ENCODE peak calls at places on chromosomes 2 and 18, in six cellular contexts. One of them, this sample, is unnamed.

GRCh38 chr2:40432916-40433315 is 19.0 kb downstream of the SLC8A1 start:
- DNase-seq in HepG2: no peak
- DNase-seq in uterus: no peak
- DNase-seq in heart left ventricle: no peak
- DNase-seq in A549: no peak
- DNase-seq in stomach: no peak
- DNase-seq in this sample: no peak

GRCh38 chr2:200471324-200471848 is 38.5 kb downstream of the KCTD18 start:
- DNase-seq in stomach: no peak
- DNase-seq in uterus: no peak
- DNase-seq in heart left ventricle: no peak
- DNase-seq in HepG2: peak; percentile 32
- DNase-seq in A549: peak; percentile 57
- DNase-seq in this sample: peak; percentile 3

GRCh38 chr2:31136732-31137131 is 1.5 kb downstream of the GALNT14 start:
- DNase-seq in uterus: no peak
- DNase-seq in HepG2: no peak
- DNase-seq in stomach: no peak
- DNase-seq in heart left ventricle: no peak
- DNase-seq in A549: no peak
- DNase-seq in this sample: no peak

GRCh38 chr2:37588316-37588777 is 83.1 kb downstream of the CDC42EP3 start:
- DNase-seq in HepG2: no peak
- DNase-seq in uterus: no peak
- DNase-seq in A549: no peak
- DNase-seq in heart left ventricle: no peak
- DNase-seq in stomach: no peak
- DNase-seq in this sample: no peak

GRCh38 chr2:44553456-44553855 is 191.7 kb downstream of the CAMKMT start:
- DNase-seq in stomach: no peak
- DNase-seq in uterus: no peak
- DNase-seq in HepG2: no peak
- DNase-seq in heart left ventricle: no peak
- DNase-seq in A549: no peak
- DNase-seq in this sample: no peak

GRCh38 chr18:11857177-11857887 is 6.1 kb downstream of the CHMP1B start:
- DNase-seq in A549: peak; percentile 90
- DNase-seq in stomach: peak; percentile 56
- DNase-seq in uterus: peak; percentile 48
- DNase-seq in heart left ventricle: no peak
- DNase-seq in HepG2: peak; percentile 95
- DNase-seq in this sample: no peak

GRCh38 chr2:64743739-64744330 is 90.1 kb upstream of the SERTAD2 start:
- DNase-seq in uterus: no peak
- DNase-seq in HepG2: no peak
- DNase-seq in stomach: no peak
- DNase-seq in A549: no peak
- DNase-seq in heart left ventricle: no peak
- DNase-seq in this sample: no peak

GRCh38 chr2:99806758-99807157 is 316.9 kb upstream of the REV1 start:
- DNase-seq in A549: no peak
- DNase-seq in uterus: no peak
- DNase-seq in HepG2: peak; percentile 14
- DNase-seq in heart left ventricle: no peak
- DNase-seq in stomach: no peak
- DNase-seq in this sample: no peak

GRCh38 chr2:24676493-24676892 is 116.7 kb downstream of the PTRHD1 start:
- DNase-seq in stomach: no peak
- DNase-seq in heart left ventricle: no peak
- DNase-seq in A549: no peak
- DNase-seq in HepG2: no peak
- DNase-seq in uterus: no peak
- DNase-seq in this sample: no peak

GRCh38 chr2:218259099-218259921 is 1.5 kb upstream of the GPBAR1 start:
- DNase-seq in heart left ventricle: peak; percentile 78
- DNase-seq in stomach: no peak
- DNase-seq in uterus: peak; percentile 74
- DNase-seq in HepG2: no peak
- DNase-seq in A549: no peak
- DNase-seq in this sample: no peak

GRCh38 chr2:95158891-95159619 is 593 bp downstream of the ZNF514 start:
- DNase-seq in HepG2: peak; percentile 13
- DNase-seq in A549: peak; percentile 27
- DNase-seq in heart left ventricle: peak; percentile 73
- DNase-seq in stomach: peak; percentile 45
- DNase-seq in uterus: peak; percentile 57
- DNase-seq in this sample: peak; percentile 77

GRCh38 chr2:98598781-98599428 is 9.4 kb downstream of the COA5 start:
- DNase-seq in A549: no peak
- DNase-seq in uterus: no peak
- DNase-seq in stomach: no peak
- DNase-seq in heart left ventricle: no peak
- DNase-seq in HepG2: no peak
- DNase-seq in this sample: no peak

GRCh38 chr2:179592167-179592936 is 269.1 kb downstream of the ZNF385B start:
- DNase-seq in A549: no peak
- DNase-seq in uterus: no peak
- DNase-seq in HepG2: no peak
- DNase-seq in heart left ventricle: no peak
- DNase-seq in stomach: no peak
- DNase-seq in this sample: no peak

GRCh38 chr18:34787931-34788532 is 77.9 kb downstream of the DTNA start:
- DNase-seq in heart left ventricle: no peak
- DNase-seq in A549: peak; percentile 25
- DNase-seq in uterus: no peak
- DNase-seq in HepG2: peak; percentile 60
- DNase-seq in stomach: peak; percentile 41
- DNase-seq in this sample: peak; percentile 84

GRCh38 chr2:8872821-8873432 is 35.5 kb upstream of the KIDINS220 start:
- DNase-seq in stomach: no peak
- DNase-seq in uterus: no peak
- DNase-seq in HepG2: peak; percentile 61
- DNase-seq in A549: peak; percentile 61
- DNase-seq in heart left ventricle: no peak
- DNase-seq in this sample: peak; percentile 55

GRCh38 chr2:72989770-72990556 is 72.6 kb downstream of the EMX1 start:
- DNase-seq in uterus: peak; percentile 55
- DNase-seq in heart left ventricle: no peak
- DNase-seq in HepG2: no peak
- DNase-seq in stomach: peak; percentile 21
- DNase-seq in A549: no peak
- DNase-seq in this sample: no peak

GRCh38 chr2:158501301-158501700 is 44.5 kb downstream of the PKP4 start:
- DNase-seq in A549: no peak
- DNase-seq in heart left ventricle: peak; percentile 69
- DNase-seq in uterus: no peak
- DNase-seq in stomach: peak; percentile 35
- DNase-seq in HepG2: no peak
- DNase-seq in this sample: no peak

GRCh38 chr2:161273038-161273760 is 35.0 kb upstream of the PSMD14 start:
- DNase-seq in HepG2: peak; percentile 64
- DNase-seq in A549: peak; percentile 12
- DNase-seq in stomach: no peak
- DNase-seq in heart left ventricle: no peak
- DNase-seq in uterus: no peak
- DNase-seq in this sample: peak; percentile 63

GRCh38 chr2:172232638-172233253 is 130.0 kb upstream of the DLX2 start:
- DNase-seq in stomach: no peak
- DNase-seq in HepG2: no peak
- DNase-seq in A549: no peak
- DNase-seq in uterus: no peak
- DNase-seq in heart left ventricle: no peak
- DNase-seq in this sample: no peak

GRCh38 chr2:64277101-64277849 is 133.1 kb upstream of the PELI1 start:
- DNase-seq in uterus: no peak
- DNase-seq in HepG2: no peak
- DNase-seq in A549: no peak
- DNase-seq in heart left ventricle: no peak
- DNase-seq in stomach: no peak
- DNase-seq in this sample: peak; percentile 3

GRCh38 chr2:178478442-178479274 is at the start of gene FKBP7:
- DNase-seq in A549: peak; percentile 71
- DNase-seq in HepG2: peak; percentile 82
- DNase-seq in stomach: peak; percentile 88
- DNase-seq in uterus: peak; percentile 88
- DNase-seq in heart left ventricle: peak; percentile 93
- DNase-seq in this sample: peak; percentile 90

GRCh38 chr2:219034823-219035222 is 6.5 kb downstream of the CFAP65 start:
- DNase-seq in uterus: no peak
- DNase-seq in heart left ventricle: no peak
- DNase-seq in HepG2: no peak
- DNase-seq in A549: no peak
- DNase-seq in stomach: no peak
- DNase-seq in this sample: no peak

GRCh38 chr2:61988462-61989366 is 83.2 kb downstream of the COMMD1 start:
- DNase-seq in A549: no peak
- DNase-seq in uterus: no peak
- DNase-seq in HepG2: no peak
- DNase-seq in heart left ventricle: no peak
- DNase-seq in stomach: no peak
- DNase-seq in this sample: peak; percentile 21

GRCh38 chr2:45257820-45258219 is 248.6 kb upstream of the SIX2 start:
- DNase-seq in A549: no peak
- DNase-seq in HepG2: no peak
- DNase-seq in heart left ventricle: no peak
- DNase-seq in uterus: no peak
- DNase-seq in stomach: no peak
- DNase-seq in this sample: no peak

GRCh38 chr2:186617771-186618170 is 27.9 kb downstream of the ITGAV start:
- DNase-seq in stomach: no peak
- DNase-seq in uterus: no peak
- DNase-seq in A549: no peak
- DNase-seq in heart left ventricle: no peak
- DNase-seq in HepG2: no peak
- DNase-seq in this sample: no peak

GRCh38 chr18:50113726-50114125 is 81.2 kb downstream of the MYO5B start:
- DNase-seq in stomach: no peak
- DNase-seq in heart left ventricle: no peak
- DNase-seq in uterus: no peak
- DNase-seq in A549: no peak
- DNase-seq in HepG2: no peak
- DNase-seq in this sample: no peak

GRCh38 chr2:795245-796041 is 118.2 kb upstream of the TMEM18 start:
- DNase-seq in HepG2: no peak
- DNase-seq in heart left ventricle: no peak
- DNase-seq in uterus: peak; percentile 67
- DNase-seq in A549: no peak
- DNase-seq in stomach: no peak
- DNase-seq in this sample: no peak

GRCh38 chr2:118123561-118124232 is 35.4 kb downstream of the INSIG2 start:
- DNase-seq in uterus: peak; percentile 50
- DNase-seq in HepG2: peak; percentile 36
- DNase-seq in heart left ventricle: no peak
- DNase-seq in stomach: no peak
- DNase-seq in A549: peak; percentile 69
- DNase-seq in this sample: no peak
- TF ChIP-seq POLR2A in uterus: no peak
- TF ChIP-seq POLR2A in HepG2: no peak
- TF ChIP-seq POLR2A in heart left ventricle: no peak
- TF ChIP-seq POLR2A in stomach: no peak
- TF ChIP-seq POLR2A in A549: no peak
- TF ChIP-seq POLR2A in this sample: no peak

GRCh38 chr2:3463914-3464313 is 55.4 kb downstream of the ADI1 start:
- DNase-seq in uterus: no peak
- DNase-seq in heart left ventricle: peak; percentile 60
- DNase-seq in A549: no peak
- DNase-seq in HepG2: no peak
- DNase-seq in stomach: no peak
- DNase-seq in this sample: no peak
- TF ChIP-seq POLR2A in uterus: no peak
- TF ChIP-seq POLR2A in heart left ventricle: no peak
- TF ChIP-seq POLR2A in A549: no peak
- TF ChIP-seq POLR2A in HepG2: no peak
- TF ChIP-seq POLR2A in stomach: no peak
- TF ChIP-seq POLR2A in this sample: no peak

GRCh38 chr2:15939556-15939853 is 845 bp upstream of the MYCN start:
- DNase-seq in stomach: peak; percentile 72
- DNase-seq in A549: peak; percentile 70
- DNase-seq in uterus: no peak
- DNase-seq in heart left ventricle: peak; percentile 86
- DNase-seq in HepG2: no peak
- DNase-seq in this sample: no peak

GRCh38 chr2:15940661-15941482 is 522 bp downstream of the MYCN start:
- DNase-seq in heart left ventricle: no peak
- DNase-seq in A549: peak; percentile 32
- DNase-seq in uterus: no peak
- DNase-seq in HepG2: no peak
- DNase-seq in stomach: no peak
- DNase-seq in this sample: no peak

GRCh38 chr2:15941483-15941853 is 1.1 kb downstream of the MYCN start:
- DNase-seq in heart left ventricle: no peak
- DNase-seq in uterus: no peak
- DNase-seq in stomach: no peak
- DNase-seq in A549: peak; percentile 25
- DNase-seq in HepG2: no peak
- DNase-seq in this sample: no peak

GRCh38 chr2:15938803-15939555 is 1.4 kb upstream of the MYCN start:
- DNase-seq in stomach: no peak
- DNase-seq in heart left ventricle: no peak
- DNase-seq in A549: no peak
- DNase-seq in uterus: no peak
- DNase-seq in HepG2: no peak
- DNase-seq in this sample: no peak

DNA sequence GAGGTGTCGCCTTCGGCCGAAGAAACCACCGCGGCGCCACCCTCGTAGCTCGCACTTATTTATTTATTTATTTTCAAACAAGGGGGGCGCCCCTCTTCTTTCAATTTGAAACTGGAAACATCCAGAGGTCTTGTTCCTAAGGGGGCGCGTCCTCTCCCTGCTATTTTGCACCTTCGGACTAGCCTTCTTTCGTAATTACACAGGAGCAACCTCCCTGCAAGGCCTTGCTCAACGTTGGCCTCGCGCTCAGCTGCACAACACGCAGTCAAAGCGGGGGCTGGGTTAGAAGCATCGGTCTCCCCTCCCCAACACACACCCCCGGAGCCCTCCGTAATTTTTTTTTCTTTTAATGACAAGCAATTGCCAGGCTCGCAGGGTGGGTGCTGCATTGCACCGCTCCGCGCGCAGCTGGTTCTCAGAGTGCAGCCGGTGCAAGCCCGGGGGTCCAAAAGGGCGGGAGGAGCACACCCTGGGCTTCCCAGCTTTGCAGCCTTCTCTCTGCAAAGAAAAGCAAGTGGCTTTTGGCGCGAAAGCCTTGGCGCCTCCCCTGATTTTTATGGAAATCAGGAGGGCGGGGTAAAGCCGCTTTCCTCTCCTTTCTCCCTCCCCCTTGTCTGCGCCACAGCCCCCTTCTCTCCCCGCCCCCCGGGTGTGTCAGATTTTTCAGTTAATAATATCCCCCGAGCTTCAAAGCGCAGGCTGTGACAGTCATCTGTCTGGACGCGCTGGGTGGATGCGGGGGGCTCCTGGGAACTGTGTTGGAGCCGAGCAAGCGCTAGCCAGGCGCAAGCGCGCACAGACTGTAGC is at the start of gene MYCN:
- DNase-seq in uterus: peak; percentile 60
- DNase-seq in stomach: peak; percentile 69
- DNase-seq in A549: peak; percentile 44
- DNase-seq in HepG2: peak; percentile 41
- DNase-seq in heart left ventricle: no peak
- DNase-seq in this sample: peak; percentile 71
- TF ChIP-seq POLR2A in uterus: no peak
- TF ChIP-seq POLR2A in stomach: no peak
- TF ChIP-seq POLR2A in A549: no peak
- TF ChIP-seq POLR2A in HepG2: no peak
- TF ChIP-seq POLR2A in heart left ventricle: no peak
- TF ChIP-seq POLR2A in this sample: no peak

GRCh38 chr2:240564191-240564570 is 4.0 kb downstream of the DUSP28 start:
- DNase-seq in uterus: no peak
- DNase-seq in heart left ventricle: no peak
- DNase-seq in stomach: no peak
- DNase-seq in A549: no peak
- DNase-seq in HepG2: no peak
- DNase-seq in this sample: no peak
- TF ChIP-seq POLR2A in uterus: no peak
- TF ChIP-seq POLR2A in heart left ventricle: no peak
- TF ChIP-seq POLR2A in stomach: no peak
- TF ChIP-seq POLR2A in A549: no peak
- TF ChIP-seq POLR2A in HepG2: no peak
- TF ChIP-seq POLR2A in this sample: no peak